ENCODE peak calls at places on chromosomes 2 and 18, in six cellular contexts. Y, S, T, P, X and D are unnamed samples.

GRCh38 chr18:47595816-47596501 is 334.5 kb downstream of the SMAD2 start:
- DNase-seq in Y (no peak), S (peak; percentile 6), T (no peak), P (peak; percentile 85), X (no peak), D (no peak)

GRCh38 chr2:27370816-27371620 is 602 bp downstream of the SNX17 start:
- DNase-seq in Y (no peak), S (peak; percentile 32), T (no peak), P (peak; percentile 39), X (no peak), D (no peak)

GRCh38 chr2:128563348-128563687 is 244.7 kb upstream of the HS6ST1 start:
- DNase-seq in Y (peak; percentile 94), S (no peak), T (peak; percentile 88), P (no peak), X (peak; percentile 74), D (peak; percentile 87)

GRCh38 chr2:45867349-45867748 is 215.9 kb downstream of the PRKCE start:
- DNase-seq in Y (no peak), S (no peak), T (no peak), P (no peak), X (no peak), D (no peak)

GRCh38 chr2:182318466-182319309 is 108.1 kb downstream of the PDE1A start:
- DNase-seq in Y (no peak), S (no peak), T (no peak), P (no peak), X (no peak), D (no peak)

GRCh38 chr2:106991866-106992265 is 105.9 kb upstream of the ST6GAL2 start:
- DNase-seq in Y (peak; percentile 33), S (no peak), T (no peak), P (no peak), X (no peak), D (no peak)

GRCh38 chr2:172380436-172381274 is 46.7 kb upstream of the ITGA6 start:
- DNase-seq in Y (no peak), S (no peak), T (no peak), P (peak; percentile 94), X (no peak), D (no peak)

GRCh38 chr2:165957030-165957675 is 3.6 kb upstream of the TTC21B start:
- DNase-seq in Y (no peak), S (no peak), T (no peak), P (no peak), X (peak; percentile 63), D (no peak)

GRCh38 chr18:42414756-42415454 is 459.9 kb downstream of the PIK3C3 start:
- DNase-seq in Y (no peak), S (no peak), T (no peak), P (no peak), X (no peak), D (no peak)

GRCh38 chr2:26346454-26347053 is at the start of gene ADGRF3:
- DNase-seq in Y (no peak), S (peak; percentile 55), T (peak; percentile 28), P (peak; percentile 59), X (peak; percentile 62), D (no peak)

DNA sequence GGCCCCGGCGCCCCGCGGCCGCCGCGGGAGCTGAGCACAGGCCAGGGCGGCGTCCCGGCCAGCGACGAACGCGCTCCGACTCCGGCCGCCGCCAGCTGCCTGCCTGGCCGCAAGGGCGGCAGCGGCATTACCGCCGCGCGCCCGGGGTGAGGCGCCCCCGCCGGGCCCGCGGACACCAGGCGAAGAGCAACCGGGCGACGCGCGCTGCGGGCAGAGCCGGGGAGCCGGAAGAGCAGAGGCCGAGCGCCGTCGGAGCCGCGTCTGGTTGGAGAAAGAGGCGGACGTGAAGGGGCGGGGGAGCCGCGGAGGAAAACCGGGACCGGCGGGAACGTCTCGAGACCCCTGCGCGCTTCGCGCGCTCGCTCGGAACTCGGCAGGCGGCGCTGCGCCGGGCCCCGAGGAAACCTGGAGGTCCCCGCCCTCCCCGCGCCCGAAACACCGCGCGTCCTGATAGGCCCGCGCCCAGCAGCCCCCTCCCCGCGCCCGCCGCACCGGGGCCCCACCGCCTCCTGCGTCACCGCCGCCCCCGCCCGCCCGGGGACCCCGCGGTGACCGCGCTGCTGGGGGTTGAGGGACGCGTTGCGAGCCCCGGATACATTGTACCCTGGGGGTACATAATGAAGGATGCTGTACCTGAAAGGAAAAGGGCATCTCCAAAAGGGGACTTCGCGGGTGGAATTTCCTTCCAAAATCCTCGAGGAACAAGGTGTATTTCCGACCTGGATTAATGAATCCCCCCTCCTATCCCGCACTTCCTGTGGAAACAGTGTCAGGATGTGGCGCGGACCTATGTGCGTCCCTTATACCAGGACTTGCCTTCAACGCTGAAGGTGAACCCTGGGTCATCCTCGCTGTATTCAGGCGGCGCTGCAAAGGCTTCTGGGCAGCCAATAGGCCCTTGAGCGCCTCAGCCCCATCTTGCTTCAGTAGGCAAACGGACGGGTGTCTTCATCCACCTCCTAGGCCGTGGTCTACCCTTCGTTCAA is 1.0 kb upstream of the B4GALT6 start:
- DNase-seq in Y (peak; percentile 48), S (peak; percentile 84), T (peak; percentile 45), P (peak; percentile 88), X (peak; percentile 86), D (peak; percentile 10)
- TF ChIP-seq CTCF in Y (no peak), S (peak; percentile 47), T (peak; percentile 27), P (peak; percentile 42), X (peak; percentile 73), D (peak; percentile 16)

DNA sequence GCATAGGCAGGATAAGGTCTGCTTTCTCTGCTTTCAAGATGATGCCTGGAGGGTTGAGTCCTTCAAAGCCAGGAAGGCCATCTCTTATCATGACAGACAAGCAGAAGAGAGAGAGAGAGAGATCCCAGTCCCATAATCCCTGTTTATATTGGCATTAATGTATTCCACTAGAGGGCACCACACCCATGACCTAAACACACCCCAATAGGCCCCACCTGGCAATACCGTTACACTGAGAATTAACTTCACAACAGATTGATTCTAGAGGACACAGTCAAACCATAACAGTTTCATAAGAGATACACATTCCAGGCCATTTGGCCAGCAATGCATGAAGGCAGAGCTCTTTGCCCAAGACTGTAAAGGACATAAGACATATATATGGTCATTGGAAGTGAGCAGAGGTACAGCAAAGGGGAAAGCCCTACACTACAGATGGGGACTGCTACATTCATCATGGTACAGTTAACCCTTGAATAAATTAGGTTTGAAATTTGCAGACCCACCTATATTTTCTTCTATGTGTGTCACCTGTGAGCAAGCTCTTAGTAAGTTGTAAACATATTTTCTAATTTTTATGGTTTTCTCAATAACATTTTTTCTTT is 1516.1 kb downstream of the RPIA start:
- DNase-seq in Y (no peak), S (peak; percentile 12), T (no peak), P (peak; percentile 75), X (no peak), D (no peak)
- TF ChIP-seq CTCF in Y (no peak), S (no peak), T (no peak), P (peak; percentile 67), X (no peak), D (peak; percentile 30)

GRCh38 chr18:76169733-76170132 is 325.3 kb downstream of the ZNF516 start:
- DNase-seq in Y (no peak), S (no peak), T (no peak), P (no peak), X (no peak), D (no peak)
- TF ChIP-seq CTCF in Y (no peak), S (no peak), T (no peak), P (peak; percentile 47), X (no peak), D (no peak)

GRCh38 chr18:35005963-35006577 is 35.1 kb upstream of the MAPRE2 start:
- DNase-seq in Y (peak; percentile 52), S (peak; percentile 36), T (no peak), P (peak; percentile 89), X (no peak), D (no peak)
- TF ChIP-seq CTCF in Y (peak; percentile 57), S (peak; percentile 52), T (peak; percentile 71), P (peak; percentile 72), X (peak; percentile 65), D (peak; percentile 55)

GRCh38 chr18:49335677-49336076 is 124.8 kb downstream of the DYM start:
- DNase-seq in Y (no peak), S (peak; percentile 50), T (no peak), P (peak; percentile 40), X (no peak), D (no peak)
- TF ChIP-seq CTCF in Y (no peak), S (peak; percentile 37), T (no peak), P (peak; percentile 62), X (no peak), D (no peak)